ENCODE peak calls at places on chromosome 2, in seven cellular contexts. B, T, R, S, K, M and D are unnamed samples.
A peak's percentile ranks its signal among the peaks of the same experiment; 100 is the strongest.

GRCh38 chr2:209499071-209499470 is 75.2 kb downstream of the MAP2 start:
- DNase-seq in B (no peak), K (no peak), S (no peak), M (peak; percentile 11), R (no peak), T (no peak), D (no peak)

GRCh38 chr2:190478572-190478971 is 56.0 kb downstream of the NEMP2 start:
- DNase-seq in B (no peak), T (no peak), M (no peak), K (no peak), R (no peak), S (no peak), D (no peak)

GRCh38 chr2:160014227-160014626 is 48.2 kb downstream of the PLA2R1 start:
- DNase-seq in M (no peak), B (no peak), S (no peak), K (no peak), T (no peak), R (no peak), D (no peak)

GRCh38 chr2:179336782-179337534 is 72.3 kb upstream of the SESTD1 start:
- DNase-seq in B (no peak), R (peak; percentile 84), M (peak; percentile 89), S (no peak), T (no peak), K (no peak), D (no peak)

GRCh38 chr2:128661955-128662564 is 343.4 kb upstream of the HS6ST1 start:
- DNase-seq in R (peak; percentile 74), K (no peak), S (peak; percentile 4), M (no peak), T (no peak), B (no peak), D (no peak)

GRCh38 chr2:85436836-85437487 is 18.4 kb downstream of the SH2D6 start:
- DNase-seq in B (no peak), T (no peak), M (no peak), K (peak; percentile 67), R (no peak), S (no peak), D (no peak)

GRCh38 chr2:110770308-110770695 is 37.9 kb downstream of the ACOXL start:
- DNase-seq in T (no peak), B (no peak), S (no peak), M (no peak), K (no peak), R (peak; percentile 63), D (no peak)

GRCh38 chr2:99340669-99341236 is 3.6 kb downstream of the EIF5B start:
- DNase-seq in T (no peak), R (no peak), B (no peak), S (no peak), M (no peak), K (no peak), D (peak; percentile 9)

GRCh38 chr2:10141736-10142639 is 19.4 kb downstream of the RRM2 start:
- DNase-seq in K (no peak), R (no peak), S (peak; percentile 57), B (peak; percentile 82), M (no peak), T (peak; percentile 72), D (no peak)

GRCh38 chr2:207616185-207616584 is 9.0 kb downstream of the METTL21A start:
- DNase-seq in R (no peak), M (no peak), S (no peak), B (no peak), K (no peak), T (no peak), D (no peak)

GRCh38 chr2:27249891-27250651 is 12.8 kb downstream of the SLC30A3 start:
- DNase-seq in K (no peak), T (peak; percentile 91), M (peak; percentile 22), R (no peak), S (peak; percentile 84), B (peak; percentile 86), D (no peak)

GRCh38 chr2:12097860-12098259 is 351.4 kb downstream of the LPIN1 start:
- DNase-seq in S (no peak), B (no peak), T (no peak), M (no peak), K (no peak), R (peak; percentile 21), D (no peak)

GRCh38 chr2:160298960-160299359 is 98.9 kb upstream of the ITGB6 start:
- DNase-seq in B (no peak), R (no peak), S (no peak), T (no peak), K (no peak), M (no peak), D (no peak)

GRCh38 chr2:39546937-39547336 is 109.9 kb upstream of the MAP4K3 start:
- DNase-seq in M (no peak), T (no peak), S (no peak), B (no peak), R (no peak), K (no peak), D (no peak)

GRCh38 chr2:24986397-24986796 is 14.6 kb upstream of the DNAJC27 start:
- DNase-seq in R (no peak), T (no peak), M (no peak), K (no peak), B (no peak), S (no peak), D (no peak)

GRCh38 chr2:7927694-7928093 is 754.2 kb upstream of the ID2 start:
- DNase-seq in K (no peak), T (no peak), M (no peak), S (no peak), R (no peak), B (no peak), D (no peak)